ENCODE peak calls at places on chromosomes 13 and 19, in nine cellular contexts. One of them, this sample, is unnamed.

GRCh38 chr13:24746618-24747247 is 17.2 kb upstream of the RNF17 start:
- DNase-seq in stimulated activated CD4-positive, alpha-beta T cell treated with anti-CD3 and anti-CD28 coated beads, Interleukin-2, amount 100 ng/mL, for 24 hours: no peak
- DNase-seq in activated CD8-positive, alpha-beta memory T cell treated with anti-CD3 and anti-CD28 coated beads for 1 hour: no peak
- DNase-seq in nephron progenitor cell: peak; percentile 70
- DNase-seq in tibial nerve: no peak
- DNase-seq in GOT3: no peak
- DNase-seq in heart left ventricle: no peak
- DNase-seq in mesenteric fat pad: no peak
- DNase-seq in AG04449: no peak
- DNase-seq in this sample: no peak

GRCh38 chr19:13621413-13621812 is 115.1 kb upstream of the CACNA1A start:
- DNase-seq in mesenteric fat pad: peak; percentile 49
- DNase-seq in heart left ventricle: no peak
- DNase-seq in AG04449: peak; percentile 67
- DNase-seq in GOT3: peak; percentile 45
- DNase-seq in tibial nerve: no peak
- DNase-seq in stimulated activated CD4-positive, alpha-beta T cell treated with anti-CD3 and anti-CD28 coated beads, Interleukin-2, amount 100 ng/mL, for 24 hours: peak; percentile 62
- DNase-seq in nephron progenitor cell: no peak
- DNase-seq in activated CD8-positive, alpha-beta memory T cell treated with anti-CD3 and anti-CD28 coated beads for 1 hour: no peak
- DNase-seq in this sample: no peak

GRCh38 chr19:3229888-3230496 is 5.5 kb downstream of the CELF5 start:
- DNase-seq in AG04449: no peak
- DNase-seq in tibial nerve: no peak
- DNase-seq in GOT3: no peak
- DNase-seq in mesenteric fat pad: no peak
- DNase-seq in activated CD8-positive, alpha-beta memory T cell treated with anti-CD3 and anti-CD28 coated beads for 1 hour: no peak
- DNase-seq in nephron progenitor cell: no peak
- DNase-seq in stimulated activated CD4-positive, alpha-beta T cell treated with anti-CD3 and anti-CD28 coated beads, Interleukin-2, amount 100 ng/mL, for 24 hours: no peak
- DNase-seq in heart left ventricle: no peak
- DNase-seq in this sample: no peak

GRCh38 chr19:30066781-30067759 is 125.0 kb downstream of the URI1 start:
- DNase-seq in activated CD8-positive, alpha-beta memory T cell treated with anti-CD3 and anti-CD28 coated beads for 1 hour: no peak
- DNase-seq in GOT3: no peak
- DNase-seq in tibial nerve: no peak
- DNase-seq in stimulated activated CD4-positive, alpha-beta T cell treated with anti-CD3 and anti-CD28 coated beads, Interleukin-2, amount 100 ng/mL, for 24 hours: no peak
- DNase-seq in heart left ventricle: no peak
- DNase-seq in mesenteric fat pad: peak; percentile 72
- DNase-seq in AG04449: no peak
- DNase-seq in nephron progenitor cell: no peak
- DNase-seq in this sample: no peak

GRCh38 chr13:48891586-48891985 is 84.1 kb upstream of the FNDC3A start:
- DNase-seq in stimulated activated CD4-positive, alpha-beta T cell treated with anti-CD3 and anti-CD28 coated beads, Interleukin-2, amount 100 ng/mL, for 24 hours: no peak
- DNase-seq in tibial nerve: no peak
- DNase-seq in AG04449: no peak
- DNase-seq in mesenteric fat pad: no peak
- DNase-seq in nephron progenitor cell: no peak
- DNase-seq in GOT3: no peak
- DNase-seq in heart left ventricle: no peak
- DNase-seq in activated CD8-positive, alpha-beta memory T cell treated with anti-CD3 and anti-CD28 coated beads for 1 hour: no peak
- DNase-seq in this sample: no peak

GRCh38 chr13:113413178-113413897 is 40.0 kb downstream of the ADPRHL1 start:
- DNase-seq in nephron progenitor cell: no peak
- DNase-seq in mesenteric fat pad: no peak
- DNase-seq in AG04449: no peak
- DNase-seq in stimulated activated CD4-positive, alpha-beta T cell treated with anti-CD3 and anti-CD28 coated beads, Interleukin-2, amount 100 ng/mL, for 24 hours: no peak
- DNase-seq in GOT3: no peak
- DNase-seq in tibial nerve: no peak
- DNase-seq in heart left ventricle: peak; percentile 65
- DNase-seq in activated CD8-positive, alpha-beta memory T cell treated with anti-CD3 and anti-CD28 coated beads for 1 hour: no peak
- DNase-seq in this sample: no peak

GRCh38 chr13:106513608-106514007 is 21.9 kb downstream of the EFNB2 start:
- DNase-seq in activated CD8-positive, alpha-beta memory T cell treated with anti-CD3 and anti-CD28 coated beads for 1 hour: no peak
- DNase-seq in heart left ventricle: no peak
- DNase-seq in mesenteric fat pad: no peak
- DNase-seq in GOT3: no peak
- DNase-seq in stimulated activated CD4-positive, alpha-beta T cell treated with anti-CD3 and anti-CD28 coated beads, Interleukin-2, amount 100 ng/mL, for 24 hours: no peak
- DNase-seq in tibial nerve: no peak
- DNase-seq in nephron progenitor cell: no peak
- DNase-seq in AG04449: no peak
- DNase-seq in this sample: no peak

GRCh38 chr13:77752512-77753069 is 55.1 kb downstream of the SLAIN1 start:
- DNase-seq in AG04449: no peak
- DNase-seq in tibial nerve: no peak
- DNase-seq in GOT3: no peak
- DNase-seq in mesenteric fat pad: no peak
- DNase-seq in nephron progenitor cell: no peak
- DNase-seq in activated CD8-positive, alpha-beta memory T cell treated with anti-CD3 and anti-CD28 coated beads for 1 hour: no peak
- DNase-seq in heart left ventricle: no peak
- DNase-seq in stimulated activated CD4-positive, alpha-beta T cell treated with anti-CD3 and anti-CD28 coated beads, Interleukin-2, amount 100 ng/mL, for 24 hours: no peak
- DNase-seq in this sample: no peak

GRCh38 chr13:34750078-34750703 is 191.9 kb upstream of the NBEA start:
- DNase-seq in heart left ventricle: peak; percentile 61
- DNase-seq in activated CD8-positive, alpha-beta memory T cell treated with anti-CD3 and anti-CD28 coated beads for 1 hour: no peak
- DNase-seq in GOT3: no peak
- DNase-seq in tibial nerve: no peak
- DNase-seq in stimulated activated CD4-positive, alpha-beta T cell treated with anti-CD3 and anti-CD28 coated beads, Interleukin-2, amount 100 ng/mL, for 24 hours: no peak
- DNase-seq in mesenteric fat pad: no peak
- DNase-seq in AG04449: no peak
- DNase-seq in nephron progenitor cell: peak; percentile 47
- DNase-seq in this sample: no peak

GRCh38 chr13:74210693-74211393 is 76.6 kb upstream of the KLF12 start:
- DNase-seq in tibial nerve: peak; percentile 9
- DNase-seq in mesenteric fat pad: no peak
- DNase-seq in heart left ventricle: no peak
- DNase-seq in activated CD8-positive, alpha-beta memory T cell treated with anti-CD3 and anti-CD28 coated beads for 1 hour: no peak
- DNase-seq in AG04449: peak; percentile 99
- DNase-seq in nephron progenitor cell: no peak
- DNase-seq in GOT3: peak; percentile 51
- DNase-seq in stimulated activated CD4-positive, alpha-beta T cell treated with anti-CD3 and anti-CD28 coated beads, Interleukin-2, amount 100 ng/mL, for 24 hours: no peak
- DNase-seq in this sample: no peak

GRCh38 chr19:5877869-5878268 is 7.5 kb upstream of the FUT5 start:
- DNase-seq in AG04449: no peak
- DNase-seq in stimulated activated CD4-positive, alpha-beta T cell treated with anti-CD3 and anti-CD28 coated beads, Interleukin-2, amount 100 ng/mL, for 24 hours: no peak
- DNase-seq in heart left ventricle: no peak
- DNase-seq in mesenteric fat pad: no peak
- DNase-seq in nephron progenitor cell: no peak
- DNase-seq in tibial nerve: no peak
- DNase-seq in activated CD8-positive, alpha-beta memory T cell treated with anti-CD3 and anti-CD28 coated beads for 1 hour: no peak
- DNase-seq in GOT3: no peak
- DNase-seq in this sample: no peak

GRCh38 chr13:99227909-99228688 is 27.4 kb downstream of the UBAC2 start:
- DNase-seq in tibial nerve: no peak
- DNase-seq in stimulated activated CD4-positive, alpha-beta T cell treated with anti-CD3 and anti-CD28 coated beads, Interleukin-2, amount 100 ng/mL, for 24 hours: no peak
- DNase-seq in nephron progenitor cell: no peak
- DNase-seq in activated CD8-positive, alpha-beta memory T cell treated with anti-CD3 and anti-CD28 coated beads for 1 hour: no peak
- DNase-seq in GOT3: no peak
- DNase-seq in mesenteric fat pad: no peak
- DNase-seq in AG04449: no peak
- DNase-seq in heart left ventricle: no peak
- DNase-seq in this sample: no peak

GRCh38 chr13:114063545-114064515 is 68.6 kb downstream of the RASA3 start:
- DNase-seq in tibial nerve: no peak
- DNase-seq in stimulated activated CD4-positive, alpha-beta T cell treated with anti-CD3 and anti-CD28 coated beads, Interleukin-2, amount 100 ng/mL, for 24 hours: no peak
- DNase-seq in mesenteric fat pad: no peak
- DNase-seq in activated CD8-positive, alpha-beta memory T cell treated with anti-CD3 and anti-CD28 coated beads for 1 hour: no peak
- DNase-seq in heart left ventricle: peak; percentile 76
- DNase-seq in nephron progenitor cell: no peak
- DNase-seq in AG04449: no peak
- DNase-seq in GOT3: no peak
- DNase-seq in this sample: no peak

GRCh38 chr19:6490134-6490533 is 8.5 kb upstream of the DENND1C start:
- DNase-seq in nephron progenitor cell: no peak
- DNase-seq in stimulated activated CD4-positive, alpha-beta T cell treated with anti-CD3 and anti-CD28 coated beads, Interleukin-2, amount 100 ng/mL, for 24 hours: no peak
- DNase-seq in heart left ventricle: no peak
- DNase-seq in AG04449: no peak
- DNase-seq in mesenteric fat pad: no peak
- DNase-seq in activated CD8-positive, alpha-beta memory T cell treated with anti-CD3 and anti-CD28 coated beads for 1 hour: no peak
- DNase-seq in GOT3: no peak
- DNase-seq in tibial nerve: no peak
- DNase-seq in this sample: no peak

GRCh38 chr19:38648789-38649304 is 1.4 kb downstream of the ACTN4 start:
- DNase-seq in heart left ventricle: no peak
- DNase-seq in AG04449: no peak
- DNase-seq in nephron progenitor cell: no peak
- DNase-seq in stimulated activated CD4-positive, alpha-beta T cell treated with anti-CD3 and anti-CD28 coated beads, Interleukin-2, amount 100 ng/mL, for 24 hours: no peak
- DNase-seq in tibial nerve: no peak
- DNase-seq in mesenteric fat pad: no peak
- DNase-seq in activated CD8-positive, alpha-beta memory T cell treated with anti-CD3 and anti-CD28 coated beads for 1 hour: no peak
- DNase-seq in GOT3: no peak
- DNase-seq in this sample: no peak

GRCh38 chr13:64471916-64472315 is 2758.2 kb downstream of the PCDH9 start:
- DNase-seq in tibial nerve: no peak
- DNase-seq in nephron progenitor cell: no peak
- DNase-seq in AG04449: peak; percentile 9
- DNase-seq in heart left ventricle: no peak
- DNase-seq in mesenteric fat pad: no peak
- DNase-seq in stimulated activated CD4-positive, alpha-beta T cell treated with anti-CD3 and anti-CD28 coated beads, Interleukin-2, amount 100 ng/mL, for 24 hours: no peak
- DNase-seq in activated CD8-positive, alpha-beta memory T cell treated with anti-CD3 and anti-CD28 coated beads for 1 hour: no peak
- DNase-seq in GOT3: no peak
- DNase-seq in this sample: peak; percentile 25

GRCh38 chr13:26112843-26113242 is 61.0 kb upstream of the SHISA2 start:
- DNase-seq in AG04449: no peak
- DNase-seq in mesenteric fat pad: no peak
- DNase-seq in activated CD8-positive, alpha-beta memory T cell treated with anti-CD3 and anti-CD28 coated beads for 1 hour: no peak
- DNase-seq in heart left ventricle: no peak
- DNase-seq in stimulated activated CD4-positive, alpha-beta T cell treated with anti-CD3 and anti-CD28 coated beads, Interleukin-2, amount 100 ng/mL, for 24 hours: no peak
- DNase-seq in tibial nerve: no peak
- DNase-seq in GOT3: no peak
- DNase-seq in nephron progenitor cell: no peak
- DNase-seq in this sample: no peak

GRCh38 chr13:73482556-73482955 is 423.8 kb downstream of the KLF5 start:
- DNase-seq in activated CD8-positive, alpha-beta memory T cell treated with anti-CD3 and anti-CD28 coated beads for 1 hour: no peak
- DNase-seq in stimulated activated CD4-positive, alpha-beta T cell treated with anti-CD3 and anti-CD28 coated beads, Interleukin-2, amount 100 ng/mL, for 24 hours: no peak
- DNase-seq in AG04449: no peak
- DNase-seq in tibial nerve: no peak
- DNase-seq in mesenteric fat pad: no peak
- DNase-seq in heart left ventricle: no peak
- DNase-seq in nephron progenitor cell: no peak
- DNase-seq in GOT3: no peak
- DNase-seq in this sample: no peak

GRCh38 chr13:87678353-87678752 is 7.2 kb downstream of the SLITRK5 start:
- DNase-seq in heart left ventricle: no peak
- DNase-seq in AG04449: no peak
- DNase-seq in mesenteric fat pad: no peak
- DNase-seq in stimulated activated CD4-positive, alpha-beta T cell treated with anti-CD3 and anti-CD28 coated beads, Interleukin-2, amount 100 ng/mL, for 24 hours: no peak
- DNase-seq in nephron progenitor cell: no peak
- DNase-seq in activated CD8-positive, alpha-beta memory T cell treated with anti-CD3 and anti-CD28 coated beads for 1 hour: no peak
- DNase-seq in GOT3: no peak
- DNase-seq in tibial nerve: no peak
- DNase-seq in this sample: no peak

GRCh38 chr19:51240866-51241265 is 10.0 kb upstream of the SIGLECL1 start:
- DNase-seq in GOT3: no peak
- DNase-seq in AG04449: no peak
- DNase-seq in activated CD8-positive, alpha-beta memory T cell treated with anti-CD3 and anti-CD28 coated beads for 1 hour: no peak
- DNase-seq in mesenteric fat pad: no peak
- DNase-seq in nephron progenitor cell: no peak
- DNase-seq in stimulated activated CD4-positive, alpha-beta T cell treated with anti-CD3 and anti-CD28 coated beads, Interleukin-2, amount 100 ng/mL, for 24 hours: no peak
- DNase-seq in heart left ventricle: no peak
- DNase-seq in tibial nerve: no peak
- DNase-seq in this sample: no peak

GRCh38 chr13:50030315-50030714 is 15.1 kb downstream of the KCNRG start:
- DNase-seq in heart left ventricle: no peak
- DNase-seq in activated CD8-positive, alpha-beta memory T cell treated with anti-CD3 and anti-CD28 coated beads for 1 hour: no peak
- DNase-seq in GOT3: no peak
- DNase-seq in mesenteric fat pad: no peak
- DNase-seq in tibial nerve: no peak
- DNase-seq in stimulated activated CD4-positive, alpha-beta T cell treated with anti-CD3 and anti-CD28 coated beads, Interleukin-2, amount 100 ng/mL, for 24 hours: no peak
- DNase-seq in nephron progenitor cell: no peak
- DNase-seq in AG04449: no peak
- DNase-seq in this sample: no peak

GRCh38 chr19:41531438-41532311 is 44.3 kb upstream of the CEACAM21 start:
- DNase-seq in stimulated activated CD4-positive, alpha-beta T cell treated with anti-CD3 and anti-CD28 coated beads, Interleukin-2, amount 100 ng/mL, for 24 hours: peak; percentile 80
- DNase-seq in mesenteric fat pad: no peak
- DNase-seq in heart left ventricle: peak; percentile 83
- DNase-seq in tibial nerve: peak; percentile 85
- DNase-seq in activated CD8-positive, alpha-beta memory T cell treated with anti-CD3 and anti-CD28 coated beads for 1 hour: peak; percentile 70
- DNase-seq in GOT3: no peak
- DNase-seq in nephron progenitor cell: no peak
- DNase-seq in AG04449: no peak
- DNase-seq in this sample: peak; percentile 99

GRCh38 chr13:45456196-45456972 is 8.4 kb upstream of the COG3 start:
- DNase-seq in GOT3: no peak
- DNase-seq in mesenteric fat pad: no peak
- DNase-seq in heart left ventricle: no peak
- DNase-seq in stimulated activated CD4-positive, alpha-beta T cell treated with anti-CD3 and anti-CD28 coated beads, Interleukin-2, amount 100 ng/mL, for 24 hours: no peak
- DNase-seq in activated CD8-positive, alpha-beta memory T cell treated with anti-CD3 and anti-CD28 coated beads for 1 hour: no peak
- DNase-seq in AG04449: no peak
- DNase-seq in tibial nerve: no peak
- DNase-seq in nephron progenitor cell: no peak
- DNase-seq in this sample: no peak

GRCh38 chr19:36775768-36776167 is 3.2 kb upstream of the ZNF850 start:
- DNase-seq in mesenteric fat pad: no peak
- DNase-seq in nephron progenitor cell: no peak
- DNase-seq in tibial nerve: no peak
- DNase-seq in GOT3: no peak
- DNase-seq in heart left ventricle: peak; percentile 64
- DNase-seq in activated CD8-positive, alpha-beta memory T cell treated with anti-CD3 and anti-CD28 coated beads for 1 hour: no peak
- DNase-seq in stimulated activated CD4-positive, alpha-beta T cell treated with anti-CD3 and anti-CD28 coated beads, Interleukin-2, amount 100 ng/mL, for 24 hours: no peak
- DNase-seq in AG04449: no peak
- DNase-seq in this sample: no peak

GRCh38 chr13:113933901-113934300 is 40.0 kb downstream of the C13orf46 start:
- DNase-seq in mesenteric fat pad: peak; percentile 45
- DNase-seq in activated CD8-positive, alpha-beta memory T cell treated with anti-CD3 and anti-CD28 coated beads for 1 hour: no peak
- DNase-seq in heart left ventricle: peak; percentile 43
- DNase-seq in stimulated activated CD4-positive, alpha-beta T cell treated with anti-CD3 and anti-CD28 coated beads, Interleukin-2, amount 100 ng/mL, for 24 hours: no peak
- DNase-seq in AG04449: no peak
- DNase-seq in GOT3: no peak
- DNase-seq in nephron progenitor cell: no peak
- DNase-seq in tibial nerve: no peak
- DNase-seq in this sample: no peak

GRCh38 chr19:33234092-33234491 is 8.4 kb upstream of the SLC7A10 start:
- DNase-seq in heart left ventricle: peak; percentile 54
- DNase-seq in tibial nerve: no peak
- DNase-seq in mesenteric fat pad: no peak
- DNase-seq in stimulated activated CD4-positive, alpha-beta T cell treated with anti-CD3 and anti-CD28 coated beads, Interleukin-2, amount 100 ng/mL, for 24 hours: no peak
- DNase-seq in activated CD8-positive, alpha-beta memory T cell treated with anti-CD3 and anti-CD28 coated beads for 1 hour: no peak
- DNase-seq in GOT3: no peak
- DNase-seq in nephron progenitor cell: no peak
- DNase-seq in AG04449: no peak
- DNase-seq in this sample: no peak

GRCh38 chr13:80979035-80979641 is 638.2 kb upstream of the SPRY2 start:
- DNase-seq in AG04449: peak; percentile 10
- DNase-seq in GOT3: no peak
- DNase-seq in nephron progenitor cell: peak; percentile 39
- DNase-seq in heart left ventricle: no peak
- DNase-seq in stimulated activated CD4-positive, alpha-beta T cell treated with anti-CD3 and anti-CD28 coated beads, Interleukin-2, amount 100 ng/mL, for 24 hours: no peak
- DNase-seq in tibial nerve: peak; percentile 18
- DNase-seq in activated CD8-positive, alpha-beta memory T cell treated with anti-CD3 and anti-CD28 coated beads for 1 hour: no peak
- DNase-seq in mesenteric fat pad: no peak
- DNase-seq in this sample: no peak

This sample was measured in glomerular endothelial cell.